ENCODE peak calls at places on chromosomes 11 and 22, in four cellular contexts. One of them, this sample, is unnamed.

GRCh38 chr11:115497303-115497702 is 6.9 kb downstream of the CADM1 start:
- DNase-seq in right lobe of liver: no peak
- DNase-seq in H1: no peak
- DNase-seq in sigmoid colon: no peak
- DNase-seq in this sample: no peak

GRCh38 chr22:22508274-22509176 is at the start of gene ZNF280B:
- DNase-seq in sigmoid colon: peak; percentile 72
- DNase-seq in H1: peak; percentile 9
- DNase-seq in right lobe of liver: peak; percentile 51
- DNase-seq in this sample: peak; percentile 89

GRCh38 chr11:34311126-34311525 is 46.7 kb downstream of the ABTB2 start:
- DNase-seq in right lobe of liver: no peak
- DNase-seq in sigmoid colon: no peak
- DNase-seq in H1: no peak
- DNase-seq in this sample: no peak

GRCh38 chr11:76793834-76794291 is 10.7 kb downstream of the TSKU start:
- DNase-seq in right lobe of liver: no peak
- DNase-seq in sigmoid colon: peak; percentile 53
- DNase-seq in H1: no peak
- DNase-seq in this sample: no peak

GRCh38 chr11:16793009-16793408 is 54.6 kb downstream of the C11orf58 start:
- DNase-seq in sigmoid colon: no peak
- DNase-seq in right lobe of liver: no peak
- DNase-seq in H1: no peak
- DNase-seq in this sample: no peak

GRCh38 chr11:73578786-73579185 is 19.1 kb downstream of the FAM168A start:
- DNase-seq in H1: no peak
- DNase-seq in right lobe of liver: no peak
- DNase-seq in sigmoid colon: no peak
- DNase-seq in this sample: no peak

GRCh38 chr22:36243996-36244395 is 4.7 kb upstream of the APOL2 start:
- DNase-seq in sigmoid colon: no peak
- DNase-seq in H1: no peak
- DNase-seq in right lobe of liver: no peak
- DNase-seq in this sample: no peak

GRCh38 chr22:45318558-45319318 is 9.0 kb downstream of the FAM118A start:
- DNase-seq in H1: no peak
- DNase-seq in right lobe of liver: no peak
- DNase-seq in sigmoid colon: no peak
- DNase-seq in this sample: no peak

GRCh38 chr22:49726022-49726681 is 101.5 kb downstream of the BRD1 start:
- DNase-seq in sigmoid colon: no peak
- DNase-seq in H1: no peak
- DNase-seq in right lobe of liver: no peak
- DNase-seq in this sample: no peak

GRCh38 chr22:27406389-27406861 is 395.1 kb downstream of the MN1 start:
- DNase-seq in sigmoid colon: no peak
- DNase-seq in right lobe of liver: no peak
- DNase-seq in H1: no peak
- DNase-seq in this sample: no peak

GRCh38 chr11:296206-296975 is 2.9 kb downstream of the IFITM5 start:
- DNase-seq in sigmoid colon: peak; percentile 64
- DNase-seq in right lobe of liver: peak; percentile 19
- DNase-seq in H1: no peak
- DNase-seq in this sample: no peak

GRCh38 chr11:116428638-116428975 is 344.2 kb downstream of the BUD13 start:
- DNase-seq in sigmoid colon: peak; percentile 17
- DNase-seq in H1: no peak
- DNase-seq in right lobe of liver: no peak
- DNase-seq in this sample: no peak

GRCh38 chr22:46740910-46741785 is 3.1 kb upstream of the CERK start:
- DNase-seq in right lobe of liver: peak; percentile 89
- DNase-seq in H1: no peak
- DNase-seq in sigmoid colon: no peak
- DNase-seq in this sample: peak; percentile 72

GRCh38 chr11:72224587-72225410 is at the start of gene INPPL1:
- DNase-seq in sigmoid colon: peak; percentile 81
- DNase-seq in H1: no peak
- DNase-seq in right lobe of liver: peak; percentile 65
- DNase-seq in this sample: peak; percentile 76

GRCh38 chr11:35373284-35373933 is 45.9 kb downstream of the SLC1A2 start:
- DNase-seq in right lobe of liver: peak; percentile 51
- DNase-seq in H1: no peak
- DNase-seq in sigmoid colon: no peak
- DNase-seq in this sample: no peak

GRCh38 chr11:83549984-83550667 is 264.0 kb upstream of the CCDC90B start:
- DNase-seq in right lobe of liver: no peak
- DNase-seq in H1: no peak
- DNase-seq in sigmoid colon: no peak
- DNase-seq in this sample: no peak

GRCh38 chr11:59195596-59195995 is 17.1 kb downstream of the MPEG1 start:
- DNase-seq in H1: no peak
- DNase-seq in sigmoid colon: no peak
- DNase-seq in right lobe of liver: no peak
- DNase-seq in this sample: no peak

GRCh38 chr11:69702769-69703510 is 882 bp downstream of the FGF19 start:
- DNase-seq in right lobe of liver: no peak
- DNase-seq in H1: no peak
- DNase-seq in sigmoid colon: no peak
- DNase-seq in this sample: no peak

GRCh38 chr11:69867076-69868002 is 48.1 kb upstream of the FGF3 start:
- DNase-seq in right lobe of liver: peak; percentile 92
- DNase-seq in H1: no peak
- DNase-seq in sigmoid colon: no peak
- DNase-seq in this sample: no peak

GRCh38 chr22:43129426-43130425 is 13.5 kb downstream of the MCAT start:
- DNase-seq in H1: no peak
- DNase-seq in sigmoid colon: no peak
- DNase-seq in right lobe of liver: no peak
- DNase-seq in this sample: no peak

GRCh38 chr11:34839969-34840368 is 76.2 kb downstream of the APIP start:
- DNase-seq in sigmoid colon: no peak
- DNase-seq in right lobe of liver: no peak
- DNase-seq in H1: no peak
- DNase-seq in this sample: no peak

GRCh38 chr22:37566329-37566837 is 6.1 kb downstream of the CDC42EP1 start:
- DNase-seq in H1: no peak
- DNase-seq in right lobe of liver: no peak
- DNase-seq in sigmoid colon: no peak
- DNase-seq in this sample: no peak

GRCh38 chr22:28429711-28430110 is 249.9 kb downstream of the TTC28 start:
- DNase-seq in sigmoid colon: no peak
- DNase-seq in right lobe of liver: no peak
- DNase-seq in H1: no peak
- DNase-seq in this sample: no peak

GRCh38 chr22:20212754-20213699 is 55.1 kb downstream of the RTN4R start:
- DNase-seq in right lobe of liver: no peak
- DNase-seq in H1: no peak
- DNase-seq in sigmoid colon: no peak
- DNase-seq in this sample: no peak

GRCh38 chr22:31588970-31589675 is 72.9 kb downstream of the PISD start:
- DNase-seq in sigmoid colon: no peak
- DNase-seq in right lobe of liver: peak; percentile 64
- DNase-seq in H1: no peak
- DNase-seq in this sample: no peak

GRCh38 chr11:77196961-77197360 is 68.9 kb downstream of the MYO7A start:
- DNase-seq in sigmoid colon: peak; percentile 15
- DNase-seq in H1: no peak
- DNase-seq in right lobe of liver: peak; percentile 9
- DNase-seq in this sample: no peak

GRCh38 chr11:75626692-75627536 is 41.9 kb downstream of the MAP6 start:
- DNase-seq in right lobe of liver: no peak
- DNase-seq in H1: no peak
- DNase-seq in sigmoid colon: no peak
- DNase-seq in this sample: no peak

DNA sequence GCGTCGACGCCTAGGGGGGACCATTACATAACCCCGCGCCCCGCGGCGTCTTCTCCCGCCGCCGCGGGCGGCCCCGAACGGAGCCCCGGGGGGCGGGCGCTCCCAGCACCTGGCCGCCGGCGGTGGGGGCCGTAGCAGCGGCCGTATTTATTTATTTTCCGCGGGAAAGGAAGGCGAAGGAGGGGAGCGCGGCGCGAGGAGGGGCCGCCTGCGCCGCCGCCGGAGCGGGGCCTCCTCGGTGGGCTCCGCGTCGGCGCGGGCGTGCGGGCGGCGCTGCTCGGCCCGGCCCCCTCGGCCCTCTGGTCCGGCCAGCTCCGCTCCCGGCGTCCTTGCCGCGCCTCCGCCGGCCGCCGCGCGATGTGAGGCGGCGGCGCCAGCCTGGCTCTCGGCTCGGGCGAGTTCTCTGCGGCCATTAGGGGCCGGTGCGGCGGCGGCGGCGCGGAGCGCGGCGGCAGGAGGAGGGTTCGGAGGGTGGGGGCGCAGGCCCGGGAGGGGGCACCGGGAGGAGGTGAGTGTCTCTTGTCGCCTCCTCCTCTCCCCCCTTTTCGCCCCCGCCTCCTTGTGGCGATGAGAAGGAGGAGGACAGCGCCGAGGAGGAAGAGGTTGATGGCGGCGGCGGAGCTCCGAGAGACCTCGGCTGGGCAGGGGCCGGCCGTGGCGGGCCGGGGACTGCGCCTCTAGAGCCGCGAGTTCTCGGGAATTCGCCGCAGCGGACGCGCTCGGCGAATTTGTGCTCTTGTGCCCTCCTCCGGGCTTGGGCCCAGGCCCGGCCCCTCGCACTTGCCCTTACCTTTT is at the start of gene EP300:
- DNase-seq in right lobe of liver: peak; percentile 89
- DNase-seq in sigmoid colon: peak; percentile 95
- DNase-seq in H1: no peak
- DNase-seq in this sample: peak; percentile 92
- TF ChIP-seq CTCF in right lobe of liver: no peak
- TF ChIP-seq CTCF in sigmoid colon: no peak
- TF ChIP-seq CTCF in H1: peak; percentile 7
- TF ChIP-seq CTCF in this sample: peak; percentile 29

GRCh38 chr11:10938231-10938630 is 80.4 kb upstream of the ZBED5 start:
- DNase-seq in sigmoid colon: no peak
- DNase-seq in right lobe of liver: no peak
- DNase-seq in H1: no peak
- DNase-seq in this sample: no peak

GRCh38 chr11:10935015-10935564 is 77.2 kb upstream of the ZBED5 start:
- DNase-seq in H1: no peak
- DNase-seq in sigmoid colon: no peak
- DNase-seq in right lobe of liver: no peak
- DNase-seq in this sample: no peak

GRCh38 chr11:10938650-10939387 is 81.0 kb upstream of the ZBED5 start:
- DNase-seq in H1: no peak
- DNase-seq in right lobe of liver: no peak
- DNase-seq in sigmoid colon: no peak
- DNase-seq in this sample: no peak

GRCh38 chr11:10937416-10937815 is 79.6 kb upstream of the ZBED5 start:
- DNase-seq in sigmoid colon: no peak
- DNase-seq in H1: no peak
- DNase-seq in right lobe of liver: no peak
- DNase-seq in this sample: no peak

GRCh38 chr11:10936999-10937398 is 79.1 kb upstream of the ZBED5 start:
- DNase-seq in right lobe of liver: no peak
- DNase-seq in H1: no peak
- DNase-seq in sigmoid colon: no peak
- DNase-seq in this sample: no peak
- H3K4me1 ChIP-seq in right lobe of liver: no peaks in the 10 kb centered on the region
- H3K4me1 ChIP-seq in H1: peaks cover 9% of the 10 kb centered on the region
- H3K4me1 ChIP-seq in sigmoid colon: no peaks in the 10 kb centered on the region
- H3K4me1 ChIP-seq in this sample: peaks cover 4% of the 10 kb centered on the region

GRCh38 chr11:122509899-122510298 is 145.6 kb upstream of the UBASH3B start:
- DNase-seq in right lobe of liver: no peak
- DNase-seq in sigmoid colon: no peak
- DNase-seq in H1: no peak
- DNase-seq in this sample: no peak

GRCh38 chr11:122509091-122509490 is 146.4 kb upstream of the UBASH3B start:
- DNase-seq in sigmoid colon: no peak
- DNase-seq in right lobe of liver: no peak
- DNase-seq in H1: no peak
- DNase-seq in this sample: no peak

DNA sequence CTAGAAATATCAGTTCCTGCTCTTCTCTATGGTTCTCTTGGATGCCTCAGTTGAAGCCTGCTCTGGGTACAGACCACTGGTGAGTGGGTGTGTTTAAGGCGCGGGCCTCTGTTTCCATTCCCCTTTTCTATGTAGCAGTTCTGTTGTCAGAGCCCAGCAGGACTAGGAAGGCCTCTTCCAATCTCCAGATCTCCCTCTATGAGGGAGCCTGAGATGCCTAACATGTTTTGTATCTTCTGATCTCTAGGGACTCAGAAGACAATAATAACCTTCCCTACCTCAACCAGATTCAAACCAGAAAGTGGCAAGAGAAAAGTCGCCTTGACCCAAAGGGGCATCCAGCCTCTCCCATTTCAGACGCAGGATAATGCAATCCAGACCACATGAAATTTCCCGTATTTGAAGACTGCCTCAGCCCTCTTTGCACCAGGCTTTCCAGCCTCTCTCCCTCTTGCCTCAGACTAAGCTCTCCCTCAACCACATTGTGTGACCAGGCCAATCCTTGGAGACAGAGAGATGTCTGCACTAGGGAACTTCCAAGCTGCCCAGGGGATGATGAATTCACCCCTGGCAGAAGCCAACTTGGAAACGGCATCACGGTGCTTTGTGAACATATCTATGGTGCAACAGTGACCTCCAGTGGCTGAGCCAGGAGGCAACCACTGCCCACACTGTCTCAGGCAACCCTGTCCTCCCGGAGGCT is 150.1 kb upstream of the UBASH3B start:
- DNase-seq in sigmoid colon: peak; percentile 92
- DNase-seq in right lobe of liver: peak; percentile 72
- DNase-seq in H1: peak; percentile 63
- DNase-seq in this sample: peak; percentile 92
- TF ChIP-seq POLR2A in sigmoid colon: no peak
- TF ChIP-seq POLR2A in right lobe of liver: no peak
- TF ChIP-seq POLR2A in H1: no peak
- TF ChIP-seq POLR2A in this sample: no peak

GRCh38 chr11:129224538-129224937 is 32.4 kb upstream of the ARHGAP32 start:
- DNase-seq in sigmoid colon: no peak
- DNase-seq in right lobe of liver: no peak
- DNase-seq in H1: no peak
- DNase-seq in this sample: no peak

GRCh38 chr11:129225190-129225589 is 33.1 kb upstream of the ARHGAP32 start:
- DNase-seq in right lobe of liver: no peak
- DNase-seq in sigmoid colon: no peak
- DNase-seq in H1: no peak
- DNase-seq in this sample: no peak

GRCh38 chr11:129234978-129235377 is 42.9 kb upstream of the ARHGAP32 start:
- DNase-seq in right lobe of liver: no peak
- DNase-seq in H1: no peak
- DNase-seq in sigmoid colon: no peak
- DNase-seq in this sample: no peak

GRCh38 chr11:129226207-129226798 is 34.2 kb upstream of the ARHGAP32 start:
- DNase-seq in sigmoid colon: no peak
- DNase-seq in right lobe of liver: no peak
- DNase-seq in H1: no peak
- DNase-seq in this sample: no peak

DNA sequence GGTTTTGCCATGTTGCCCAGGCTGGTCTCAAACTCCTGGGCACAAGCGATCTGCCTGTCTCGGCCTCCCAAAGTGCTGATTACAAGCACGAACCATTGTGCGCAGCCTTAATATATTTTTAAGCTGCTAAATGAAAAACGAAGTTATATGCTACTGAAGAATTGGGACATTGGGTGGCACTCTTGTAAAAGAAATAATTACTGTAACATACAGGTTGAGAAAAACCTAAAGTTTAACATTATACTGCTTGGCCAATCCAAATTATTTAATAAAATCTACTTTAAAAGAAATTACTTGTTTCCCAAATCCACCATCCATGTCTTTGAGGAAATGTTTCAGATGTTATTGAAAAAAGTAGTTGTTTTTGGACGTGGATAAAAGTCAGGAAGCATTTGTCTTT is 37.9 kb upstream of the ARHGAP32 start:
- DNase-seq in right lobe of liver: no peak
- DNase-seq in H1: no peak
- DNase-seq in sigmoid colon: no peak
- DNase-seq in this sample: no peak
- TF ChIP-seq CTCF in right lobe of liver: peak; percentile 37
- TF ChIP-seq CTCF in H1: no peak
- TF ChIP-seq CTCF in sigmoid colon: no peak
- TF ChIP-seq CTCF in this sample: no peak